ENCODE peak calls at places on chromosomes 11 and 22, in ten cellular contexts. H is transverse colon, D is K562, W is tibial nerve, X is ovary, Q is HepG2, F is GM12878, L is SK-N-SH, P is upper lobe of left lung, K is stomach. B is an unnamed sample.

GRCh38 chr11:17801166-17801565 is 66.6 kb downstream of the KCNC1 start:
- DNase-seq in F (no peak), K (no peak), L (no peak), X (no peak), W (no peak), Q (no peak), H (no peak), D (no peak), P (no peak), B (peak; percentile 11)

GRCh38 chr11:7450836-7451235 is 34.5 kb upstream of the OLFML1 start:
- DNase-seq in K (no peak), L (no peak), P (no peak), H (no peak), W (no peak), F (no peak), D (no peak), X (no peak), Q (no peak), B (no peak)

GRCh38 chr22:32040324-32040904 is 2.6 kb upstream of the SLC5A1 start:
- DNase-seq in L (peak; percentile 80), K (no peak), F (no peak), P (no peak), W (no peak), X (no peak), Q (no peak), H (no peak), D (no peak), B (no peak)

GRCh38 chr22:19523240-19524169 is 705 bp downstream of the CLDN5 start:
- DNase-seq in D (no peak), W (no peak), P (no peak), Q (no peak), K (no peak), H (no peak), F (no peak), X (no peak), L (peak; percentile 65), B (peak; percentile 65)

GRCh38 chr11:76186776-76187279 is 19.5 kb downstream of the WNT11 start:
- DNase-seq in L (no peak), X (peak; percentile 37), Q (no peak), H (no peak), P (no peak), D (no peak), K (peak; percentile 59), F (no peak), W (no peak), B (no peak)

GRCh38 chr11:38392176-38392575 is 1794.1 kb upstream of the RAG2 start:
- DNase-seq in X (no peak), L (no peak), D (no peak), W (no peak), K (no peak), P (no peak), F (no peak), Q (no peak), H (no peak), B (no peak)

GRCh38 chr11:27485930-27486773 is 13.6 kb upstream of the LGR4 start:
- DNase-seq in F (no peak), H (no peak), P (no peak), X (no peak), Q (peak; percentile 54), L (peak; percentile 40), W (peak; percentile 83), K (no peak), D (peak; percentile 75), B (no peak)

GRCh38 chr11:48018561-48019229 is 38.3 kb downstream of the PTPRJ start:
- DNase-seq in K (no peak), Q (no peak), X (no peak), W (no peak), L (no peak), P (no peak), F (no peak), D (no peak), H (no peak), B (no peak)

GRCh38 chr11:13965337-13965736 is 2.8 kb downstream of the SPON1 start:
- DNase-seq in P (no peak), K (peak; percentile 47), D (no peak), W (no peak), Q (peak; percentile 13), F (no peak), H (peak; percentile 80), X (no peak), L (no peak), B (no peak)

GRCh38 chr11:44780940-44781631 is 54.3 kb downstream of the TSPAN18 start:
- DNase-seq in P (peak; percentile 31), L (no peak), Q (no peak), X (no peak), W (no peak), F (no peak), D (peak; percentile 95), H (no peak), K (no peak), B (peak; percentile 33)

GRCh38 chr11:73311394-73311869 is 3.4 kb downstream of the ARHGEF17 start:
- DNase-seq in K (no peak), H (no peak), F (no peak), Q (no peak), D (no peak), W (no peak), X (no peak), P (no peak), L (no peak), B (no peak)

GRCh38 chr11:31492320-31492913 is 17.0 kb downstream of the IMMP1L start:
- DNase-seq in L (no peak), P (no peak), K (no peak), H (no peak), W (no peak), X (no peak), Q (no peak), F (no peak), D (no peak), B (no peak)
- TF ChIP-seq EP300 in L (no peak), P (no peak), K (no peak), H (no peak), W (no peak), X (no peak), Q (no peak), F (no peak), D (no peak), B (no peak)

DNA sequence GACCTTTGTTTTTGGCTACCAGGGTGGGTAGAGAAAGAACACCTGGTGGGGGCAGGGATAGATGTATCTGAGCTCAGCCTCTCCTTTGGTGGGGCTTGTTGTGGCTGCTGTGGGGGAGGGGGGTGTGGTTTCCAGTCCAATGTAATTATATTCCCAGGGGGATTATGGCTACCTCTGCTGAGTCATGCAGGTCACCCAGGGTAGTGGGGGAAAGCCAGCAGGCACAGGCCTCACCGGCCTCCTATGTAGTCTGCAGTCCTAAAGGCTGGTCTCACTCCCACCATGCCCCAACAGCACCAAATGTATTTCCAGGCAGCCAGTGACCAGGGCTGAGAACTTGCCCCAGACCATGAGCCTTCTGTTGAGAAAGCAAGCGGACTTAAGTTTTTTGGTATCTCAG is 119.6 kb downstream of the DYNC2H1 start:
- DNase-seq in P (no peak), H (no peak), X (no peak), D (no peak), W (no peak), Q (no peak), K (no peak), F (no peak), L (no peak), B (no peak)
- H3K4me3 ChIP-seq in P (no peak overlapping the region), H (no peak overlapping the region), X (no peak overlapping the region), D (no peak overlapping the region), W (no peak overlapping the region), Q (no peak overlapping the region), K (no peak overlapping the region), F (no peak overlapping the region), L (no peak overlapping the region), B (no peak overlapping the region)

GRCh38 chr11:69810289-69811118 is 8.7 kb downstream of the FGF3 start:
- DNase-seq in L (no peak), H (no peak), X (no peak), F (no peak), W (no peak), Q (no peak), D (no peak), K (no peak), P (no peak), B (no peak)

GRCh38 chr11:69813839-69814238 is 5.4 kb downstream of the FGF3 start:
- DNase-seq in K (no peak), W (no peak), D (no peak), F (no peak), L (no peak), X (no peak), P (no peak), H (no peak), Q (no peak), B (no peak)

GRCh38 chr11:69811431-69811830 is 7.8 kb downstream of the FGF3 start:
- DNase-seq in D (no peak), W (no peak), H (no peak), Q (no peak), F (no peak), X (no peak), L (no peak), K (no peak), P (no peak), B (no peak)

GRCh38 chr11:69812927-69813326 is 6.3 kb downstream of the FGF3 start:
- DNase-seq in D (no peak), Q (no peak), H (no peak), L (no peak), W (no peak), X (no peak), P (no peak), K (no peak), F (no peak), B (no peak)

GRCh38 chr11:69812256-69812655 is 7.0 kb downstream of the FGF3 start:
- DNase-seq in P (no peak), Q (no peak), L (no peak), D (no peak), K (no peak), F (no peak), W (no peak), H (no peak), X (no peak), B (no peak)
- H3K27me3 ChIP-seq in P (no peaks in the 10 kb centered on the region), Q (peaks cover 42% of the 10 kb centered on the region), L (peaks cover 20% of the 10 kb centered on the region), D (peaks cover 66% of the 10 kb centered on the region), K (peaks cover under 1% of the 10 kb centered on the region), F (peaks cover 4% of the 10 kb centered on the region), W (no peaks in the 10 kb centered on the region), H (peaks cover 37% of the 10 kb centered on the region), X (no peaks in the 10 kb centered on the region), B (peaks cover 89% of the 10 kb centered on the region)

DNA sequence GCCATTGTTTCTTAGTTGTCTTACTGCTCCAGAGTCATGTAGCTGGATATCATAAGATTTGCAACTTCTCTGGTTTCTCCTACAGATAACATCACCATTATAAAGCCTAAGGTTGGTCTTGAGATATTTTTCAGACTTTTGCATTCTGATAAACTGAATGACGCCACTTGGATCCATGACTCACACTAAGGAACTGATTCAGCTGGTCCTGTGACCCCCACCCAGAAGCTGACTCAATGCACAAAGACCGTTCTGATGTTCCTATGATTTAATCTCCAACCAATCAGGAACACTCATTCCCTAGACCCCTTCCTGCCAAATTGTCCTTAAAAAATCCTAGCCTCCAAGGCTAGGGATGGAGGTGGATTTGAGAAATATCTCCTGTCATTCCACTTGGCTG is 200.9 kb downstream of the LUZP2 start:
- DNase-seq in D (no peak), H (no peak), F (no peak), X (no peak), L (no peak), W (no peak), K (no peak), P (no peak), Q (no peak), B (no peak)
- TF ChIP-seq EP300 in D (no peak), H (no peak), F (no peak), X (no peak), L (peak; percentile 49), W (no peak), K (no peak), P (no peak), Q (no peak), B (no peak)

GRCh38 chr11:110710520-110711381 is 1.5 kb downstream of the ARHGAP20 start:
- DNase-seq in X (peak; percentile 43), L (peak; percentile 47), H (peak; percentile 40), D (no peak), F (no peak), W (peak; percentile 47), P (peak; percentile 52), K (peak; percentile 51), Q (peak; percentile 9), B (peak; percentile 80)
- H3K4me3 ChIP-seq in X (peak overlapping the region; percentile 69), L (peak overlapping the region; percentile 52), H (peak overlapping the region; percentile 47), D (no peak overlapping the region), F (no peak overlapping the region), W (peak overlapping the region; percentile 52), P (peak overlapping the region; percentile 61), K (peak overlapping the region; percentile 82), Q (no peak overlapping the region), B (peak overlapping the region; percentile 78)

B was measured in suprapubic skin.